ENCODE peak calls at places on chromosomes 12 and 14, in ten cellular contexts. H is lower lobe of right lung; N is right atrium auricular region; O is testis; A is left ventricle myocardium inferior; W is hepatocyte; X is transverse colon; L is CD8-positive, alpha-beta T cell; D is ovary; P is ascending aorta. T is an unnamed sample. For H3K4me1, the result is how much of the 10 kb centered on the place peaks cover.

GRCh38 chr12:67540920-67541624 is 107.5 kb upstream of the DYRK2 start:
- DNase-seq in H (no peak), N (no peak), O (no peak), A (no peak), W (no peak), X (no peak), L (no peak), D (no peak), P (no peak), T (no peak)

GRCh38 chr14:23544511-23545447 is 6.8 kb downstream of the ZFHX2 start:
- DNase-seq in H (no peak), N (peak), O (no peak), A (peak), W (no peak), X (peak), L (no peak), D (no peak), P (no peak), T (no peak)

GRCh38 chr14:31492759-31493498 is 5.1 kb upstream of the GPR33 start:
- DNase-seq in H (no peak), N (no peak), O (no peak), A (no peak), W (no peak), X (peak), L (no peak), D (no peak), P (no peak), T (no peak)

GRCh38 chr14:55316528-55316927 is 45.3 kb downstream of the FBXO34 start:
- DNase-seq in H (no peak), N (no peak), O (no peak), A (no peak), W (peak), X (peak), L (no peak), D (no peak), P (no peak), T (no peak)

GRCh38 chr14:102490456-102490855 is 19.1 kb downstream of the ANKRD9 start:
- DNase-seq in H (no peak), N (no peak), O (no peak), A (no peak), W (peak), X (no peak), L (no peak), D (no peak), P (no peak), T (no peak)

GRCh38 chr14:72594099-72594901 is 299.6 kb downstream of the DPF3 start:
- DNase-seq in H (no peak), N (no peak), O (no peak), A (no peak), W (no peak), X (no peak), L (no peak), D (no peak), P (no peak), T (no peak)

GRCh38 chr12:50314629-50315312 is 31.5 kb upstream of the LIMA1 start:
- DNase-seq in H (no peak), N (no peak), O (no peak), A (no peak), W (peak), X (no peak), L (no peak), D (no peak), P (no peak), T (no peak)

GRCh38 chr14:92959189-92959531 is 36.2 kb downstream of the CHGA start:
- DNase-seq in H (no peak), N (no peak), O (no peak), A (peak), W (no peak), X (no peak), L (no peak), D (no peak), P (no peak), T (no peak)

GRCh38 chr14:79573486-79573885 is 637.8 kb downstream of the DIO2 start:
- DNase-seq in H (no peak), N (no peak), O (no peak), A (no peak), W (no peak), X (no peak), L (no peak), D (no peak), P (no peak), T (no peak)

GRCh38 chr12:2375871-2376270 is 323.1 kb downstream of the CACNA1C start:
- DNase-seq in H (no peak), N (no peak), O (no peak), A (no peak), W (no peak), X (no peak), L (no peak), D (no peak), P (peak), T (no peak)

GRCh38 chr14:44897844-44898151 is 63.9 kb downstream of the KLHL28 start:
- DNase-seq in H (no peak), N (peak), O (no peak), A (no peak), W (no peak), X (no peak), L (no peak), D (no peak), P (no peak), T (no peak)

GRCh38 chr14:94048676-94049624 is 22.8 kb downstream of the OTUB2 start:
- DNase-seq in H (no peak), N (peak), O (peak), A (no peak), W (no peak), X (no peak), L (no peak), D (no peak), P (peak), T (no peak)

GRCh38 chr12:3199551-3200031 is 122.4 kb downstream of the TSPAN9 start:
- DNase-seq in H (no peak), N (no peak), O (peak), A (no peak), W (peak), X (no peak), L (no peak), D (peak), P (no peak), T (no peak)

GRCh38 chr12:82326905-82327503 is 31.2 kb downstream of the CCDC59 start:
- DNase-seq in H (no peak), N (no peak), O (no peak), A (no peak), W (peak), X (no peak), L (no peak), D (no peak), P (no peak), T (no peak)

GRCh38 chr14:65169351-65169750 is 67.0 kb upstream of the MAX start:
- DNase-seq in H (no peak), N (no peak), O (no peak), A (no peak), W (no peak), X (no peak), L (no peak), D (no peak), P (no peak), T (no peak)

GRCh38 chr12:55934343-55934742 is 3.4 kb downstream of the DGKA start:
- DNase-seq in H (no peak), N (no peak), O (no peak), A (no peak), W (no peak), X (no peak), L (no peak), D (no peak), P (no peak), T (no peak)
- H3K4me1 ChIP-seq in H (under half), N (under half), O (under half), A (under half), W (under half), X (under half), L (half or more), D (under half), P (under half), T (under half)

DNA sequence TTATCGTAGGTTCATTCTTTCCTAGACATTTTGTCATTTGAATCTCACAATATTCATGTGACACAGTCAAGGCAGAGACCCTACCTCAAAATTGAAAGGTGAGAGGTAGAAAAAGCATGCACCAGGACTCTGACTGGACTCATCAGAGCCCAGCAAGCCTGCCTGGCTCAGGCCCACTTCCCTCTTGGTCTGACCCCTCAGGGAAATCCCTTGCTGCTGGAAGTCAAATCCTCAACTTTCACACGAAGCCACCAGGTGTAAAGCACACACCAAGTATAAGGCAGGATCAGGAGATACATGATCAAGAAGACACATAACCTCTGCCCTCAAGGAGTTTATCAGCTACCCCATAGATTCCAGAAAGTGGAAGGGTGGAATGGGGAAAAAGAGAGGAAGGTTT is 18.8 kb downstream of the NIN start:
- DNase-seq in H (no peak), N (no peak), O (no peak), A (no peak), W (no peak), X (no peak), L (no peak), D (no peak), P (no peak), T (no peak)
- H3K27ac ChIP-seq in H (no peak), N (no peak), O (no peak), A (no peak), W (no peak), X (no peak), L (no peak), D (no peak), P (no peak), T (no peak)

GRCh38 chr14:74526854-74527585 is 33.5 kb downstream of the ISCA2 start:
- DNase-seq in H (no peak), N (no peak), O (no peak), A (no peak), W (no peak), X (no peak), L (no peak), D (no peak), P (no peak), T (no peak)
- TF ChIP-seq CTCF in H (no peak), N (no peak), O (no peak), A (no peak), W (no peak), X (no peak), L (no peak), D (no peak), P (no peak), T (no peak)

GRCh38 chr14:68941820-68942219 is 37.3 kb downstream of the ACTN1 start:
- DNase-seq in H (no peak), N (peak), O (no peak), A (peak), W (peak), X (peak), L (no peak), D (no peak), P (peak), T (peak)
- H3K4me1 ChIP-seq in H (half or more), N (half or more), O (under half), A (half or more), W (half or more), X (half or more), L (half or more), D (under half), P (half or more), T (under half)

T was measured in adrenal gland.